ENCODE peak calls at places on chromosome 1, in six cellular contexts. One of them, this sample, is unnamed.

GRCh38 chr1:24888061-24888970 is 41.8 kb downstream of the RUNX3 start:
- DNase-seq in RKO: no peak
- DNase-seq in fibroblast of pulmonary artery: no peak
- DNase-seq in hippocampal formation: no peak
- DNase-seq in HFF-Myc: no peak
- DNase-seq in cardiac muscle cell: no peak
- DNase-seq in this sample: no peak

GRCh38 chr1:54456921-54457529 is 50.8 kb upstream of the SSBP3 start:
- DNase-seq in fibroblast of pulmonary artery: no peak
- DNase-seq in RKO: no peak
- DNase-seq in cardiac muscle cell: no peak
- DNase-seq in hippocampal formation: no peak
- DNase-seq in HFF-Myc: no peak
- DNase-seq in this sample: no peak

GRCh38 chr1:66556161-66556611 is 22.2 kb downstream of the SGIP1 start:
- DNase-seq in cardiac muscle cell: no peak
- DNase-seq in HFF-Myc: no peak
- DNase-seq in RKO: no peak
- DNase-seq in hippocampal formation: no peak
- DNase-seq in fibroblast of pulmonary artery: no peak
- DNase-seq in this sample: peak; percentile 67

GRCh38 chr1:193123751-193124150 is 1.9 kb downstream of the CDC73 start:
- DNase-seq in cardiac muscle cell: no peak
- DNase-seq in HFF-Myc: no peak
- DNase-seq in fibroblast of pulmonary artery: no peak
- DNase-seq in hippocampal formation: no peak
- DNase-seq in RKO: peak; percentile 20
- DNase-seq in this sample: no peak

GRCh38 chr1:202122639-202123335 is at the start of gene GPR37L1:
- DNase-seq in fibroblast of pulmonary artery: peak; percentile 53
- DNase-seq in hippocampal formation: peak; percentile 85
- DNase-seq in cardiac muscle cell: peak; percentile 90
- DNase-seq in RKO: peak; percentile 43
- DNase-seq in HFF-Myc: no peak
- DNase-seq in this sample: peak; percentile 43

GRCh38 chr1:902802-903201 is 20.9 kb upstream of the SAMD11 start:
- DNase-seq in RKO: no peak
- DNase-seq in fibroblast of pulmonary artery: no peak
- DNase-seq in cardiac muscle cell: no peak
- DNase-seq in hippocampal formation: no peak
- DNase-seq in HFF-Myc: no peak
- DNase-seq in this sample: no peak

GRCh38 chr1:25543425-25544242 is at the start of gene LDLRAP1:
- DNase-seq in HFF-Myc: no peak
- DNase-seq in cardiac muscle cell: peak; percentile 86
- DNase-seq in hippocampal formation: peak; percentile 66
- DNase-seq in fibroblast of pulmonary artery: peak; percentile 75
- DNase-seq in RKO: peak; percentile 77
- DNase-seq in this sample: peak; percentile 66

GRCh38 chr1:38273405-38273804 is 226.8 kb upstream of the POU3F1 start:
- DNase-seq in hippocampal formation: no peak
- DNase-seq in fibroblast of pulmonary artery: no peak
- DNase-seq in HFF-Myc: no peak
- DNase-seq in cardiac muscle cell: no peak
- DNase-seq in RKO: no peak
- DNase-seq in this sample: no peak